ENCODE peak calls at places on chromosomes 2 and 18, in four cellular contexts. P, W, D and Z are unnamed samples.

GRCh38 chr18:22108674-22109073 is 60.7 kb upstream of the GATA6 start:
- DNase-seq in D (peak), W (no peak), P (peak), Z (no peak)

GRCh38 chr2:152715854-152716428 is 1.3 kb downstream of the PRPF40A start:
- DNase-seq in P (peak), D (peak), W (peak), Z (peak)

GRCh38 chr18:66900837-66901236 is 296.9 kb upstream of the CDH19 start:
- DNase-seq in P (no peak), D (no peak), W (no peak), Z (no peak)

GRCh38 chr18:75141166-75141565 is 67.8 kb downstream of the PTGR3 start:
- DNase-seq in D (no peak), P (no peak), W (no peak), Z (no peak)

GRCh38 chr2:21423854-21424253 is 300.1 kb downstream of the TDRD15 start:
- DNase-seq in D (no peak), W (no peak), P (no peak), Z (peak)

GRCh38 chr2:186980117-186980442 is 131.1 kb upstream of the ZSWIM2 start:
- DNase-seq in D (no peak), W (no peak), P (no peak), Z (no peak)

GRCh38 chr2:172967036-172967982 is 108.3 kb upstream of the MAP3K20 start:
- DNase-seq in D (no peak), P (no peak), W (no peak), Z (no peak)

GRCh38 chr18:61910101-61910500 is 17.3 kb upstream of the RNF152 start:
- DNase-seq in D (no peak), P (no peak), W (no peak), Z (no peak)

GRCh38 chr18:76391746-76392145 is 103.3 kb downstream of the ZNF516 start:
- DNase-seq in D (no peak), W (no peak), P (no peak), Z (no peak)

GRCh38 chr2:209977386-209978239 is 24.8 kb upstream of the RPE start:
- DNase-seq in W (no peak), P (peak), D (no peak), Z (peak)

GRCh38 chr2:126886906-126887280 is 11.8 kb upstream of the TEX51 start:
- DNase-seq in W (no peak), P (no peak), D (no peak), Z (no peak)
- H2AK5ac ChIP-seq in W (no peak), P (peak), D (no peak), Z (no peak)

GRCh38 chr2:232854082-232854481 is 16.0 kb upstream of the SNORC start:
- DNase-seq in P (no peak), W (no peak), D (no peak), Z (peak)
- H3K56ac ChIP-seq in P (no peak), W (no peak), D (no peak), Z (no peak)

DNA sequence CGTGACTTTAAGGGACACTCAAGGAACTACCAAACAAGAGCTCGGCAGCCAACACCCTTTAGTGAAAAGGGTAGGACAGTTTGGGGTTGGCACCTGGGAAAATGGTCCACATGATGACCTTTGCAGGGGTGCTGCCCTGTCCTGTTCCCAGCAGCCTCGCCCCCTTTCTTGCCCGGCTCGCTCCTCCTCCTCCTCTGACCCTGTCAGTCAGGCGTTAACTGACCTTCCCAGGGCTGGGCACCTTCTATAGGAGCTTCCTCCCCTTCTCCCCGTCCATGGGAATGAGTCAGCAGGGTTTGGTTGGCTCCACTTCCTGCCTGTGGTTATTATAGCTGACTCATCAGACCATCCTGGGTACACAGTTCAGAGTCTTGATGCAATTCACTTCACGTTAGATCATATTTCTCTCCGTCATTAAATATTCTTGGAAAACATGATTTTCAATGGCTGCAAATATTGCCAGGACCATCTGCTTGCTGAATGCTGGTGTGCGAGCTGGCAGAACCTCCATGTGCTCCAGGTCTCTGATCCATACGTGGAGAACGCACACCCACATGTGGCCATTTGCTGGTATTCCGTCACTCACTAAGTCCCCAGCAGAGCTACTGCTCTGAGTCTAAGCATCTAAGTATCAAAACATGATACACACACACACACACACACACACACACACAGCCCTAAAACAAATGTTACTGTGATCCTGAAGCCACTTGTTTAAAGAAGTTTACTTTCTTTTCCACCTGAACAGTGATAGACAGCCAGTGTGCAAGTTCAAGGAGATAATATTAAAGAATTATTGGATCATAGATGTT is 185.0 kb downstream of the ANAPC1 start:
- DNase-seq in D (peak), P (peak), W (no peak), Z (peak)
- H2AK5ac ChIP-seq in D (no peak), P (no peak), W (no peak), Z (peak)

GRCh38 chr18:48705043-48705442 is 166.2 kb downstream of the CTIF start:
- DNase-seq in D (no peak), W (no peak), P (no peak), Z (no peak)
- H3K56ac ChIP-seq in D (no peak), W (no peak), P (no peak), Z (no peak)

GRCh38 chr2:38105911-38106310 is 30.0 kb upstream of the CYP1B1 start:
- DNase-seq in W (no peak), P (peak), D (no peak), Z (no peak)
- H2AK5ac ChIP-seq in W (no peak), P (no peak), D (no peak), Z (no peak)

GRCh38 chr2:69717902-69718301 is 24.0 kb upstream of the ANXA4 start:
- DNase-seq in W (peak), P (no peak), D (peak), Z (peak)
- H3K56ac ChIP-seq in W (no peak), P (no peak), D (no peak), Z (no peak)

GRCh38 chr2:134581877-134582546 is 136.8 kb downstream of the TMEM163 start:
- DNase-seq in W (no peak), P (no peak), D (no peak), Z (no peak)

GRCh38 chr2:134586289-134586980 is 132.4 kb downstream of the TMEM163 start:
- DNase-seq in P (no peak), W (no peak), D (no peak), Z (no peak)

GRCh38 chr2:134582547-134582899 is 136.3 kb downstream of the TMEM163 start:
- DNase-seq in D (no peak), W (no peak), P (no peak), Z (no peak)

GRCh38 chr2:134583997-134584520 is 134.7 kb downstream of the TMEM163 start:
- DNase-seq in W (no peak), D (no peak), P (no peak), Z (no peak)

GRCh38 chr2:134583462-134583861 is 135.3 kb downstream of the TMEM163 start:
- DNase-seq in P (no peak), D (no peak), W (no peak), Z (no peak)
- H2AK5ac ChIP-seq in P (no peak), D (no peak), W (no peak), Z (no peak)